ENCODE peak calls at places on chromosomes 5 and 9, in eight cellular contexts. H is MV-4-11; A is effector CD4-positive, alpha-beta T cell; F is neural crest cell; C is left ventricle myocardium superior; I is heart right ventricle; B is DMS153; T is activated CD8-positive, alpha-beta memory T cell treated with anti-CD3 and anti-CD28 coated beads for 4 hours. X is an unnamed sample.

GRCh38 chr5:116395708-116396203 is 178.9 kb downstream of the SEMA6A start:
- DNase-seq in H (no peak), A (no peak), F (no peak), C (no peak), I (no peak), B (no peak), T (no peak), X (no peak)

GRCh38 chr5:59328801-59329296 is 564.7 kb downstream of the PDE4D start:
- DNase-seq in H (no peak), A (no peak), F (no peak), C (peak), I (no peak), B (no peak), T (no peak), X (no peak)

GRCh38 chr5:123387313-123387712 is 35.9 kb downstream of the CEP120 start:
- DNase-seq in H (no peak), A (no peak), F (no peak), C (no peak), I (no peak), B (no peak), T (no peak), X (no peak)

GRCh38 chr9:113343732-113344231 is 3.7 kb upstream of the WDR31 start:
- DNase-seq in H (peak), A (no peak), F (no peak), C (peak), I (peak), B (peak), T (no peak), X (peak)

GRCh38 chr5:38329132-38329715 is 70.9 kb downstream of the EGFLAM start:
- DNase-seq in H (no peak), A (no peak), F (no peak), C (no peak), I (no peak), B (no peak), T (no peak), X (peak)

GRCh38 chr5:170429014-170429413 is 39.8 kb upstream of the KCNMB1 start:
- DNase-seq in H (peak), A (no peak), F (no peak), C (no peak), I (no peak), B (no peak), T (no peak), X (peak)

GRCh38 chr9:115164511-115164974 is 46.6 kb upstream of the TNC start:
- DNase-seq in H (peak), A (no peak), F (no peak), C (peak), I (no peak), B (no peak), T (no peak), X (no peak)

GRCh38 chr5:5932824-5933223 is 445.5 kb downstream of the MED10 start:
- DNase-seq in H (no peak), A (no peak), F (no peak), C (no peak), I (no peak), B (no peak), T (no peak), X (no peak)

GRCh38 chr9:128863647-128864046 is 18.1 kb downstream of the KYAT1 start:
- DNase-seq in H (peak), A (peak), F (peak), C (peak), I (peak), B (peak), T (peak), X (peak)

GRCh38 chr5:111948517-111948916 is 191.5 kb upstream of the NREP start:
- DNase-seq in H (no peak), A (no peak), F (no peak), C (no peak), I (no peak), B (no peak), T (no peak), X (no peak)

GRCh38 chr9:120982851-120983250 is 56.3 kb upstream of the TRAF1 start:
- DNase-seq in H (no peak), A (no peak), F (no peak), C (no peak), I (no peak), B (no peak), T (no peak), X (no peak)

GRCh38 chr9:107597743-107598217 is 108.2 kb upstream of the KLF4 start:
- DNase-seq in H (no peak), A (no peak), F (no peak), C (no peak), I (no peak), B (no peak), T (no peak), X (no peak)

GRCh38 chr9:107059215-107059614 is 196.2 kb downstream of the ZNF462 start:
- DNase-seq in H (no peak), A (no peak), F (no peak), C (no peak), I (no peak), B (no peak), T (no peak), X (no peak)

GRCh38 chr9:135978650-135979461 is 17.7 kb upstream of the UBAC1 start:
- DNase-seq in H (no peak), A (peak), F (no peak), C (no peak), I (no peak), B (no peak), T (no peak), X (peak)

GRCh38 chr9:81620009-81620405 is 69.3 kb downstream of the TLE1 start:
- DNase-seq in H (peak), A (no peak), F (no peak), C (no peak), I (no peak), B (no peak), T (no peak), X (peak)

GRCh38 chr9:116451500-116451899 is 235.6 kb upstream of the TRIM32 start:
- DNase-seq in H (no peak), A (no peak), F (no peak), C (no peak), I (no peak), B (no peak), T (no peak), X (no peak)

GRCh38 chr5:115360036-115360685 is 63.7 kb upstream of the CCDC112 start:
- DNase-seq in H (no peak), A (no peak), F (no peak), C (no peak), I (no peak), B (no peak), T (no peak), X (no peak)

GRCh38 chr5:69224520-69224919 is 10.2 kb upstream of the CDK7 start:
- DNase-seq in H (no peak), A (no peak), F (no peak), C (no peak), I (no peak), B (no peak), T (no peak), X (no peak)

GRCh38 chr9:98142182-98142924 is 23.3 kb upstream of the TRIM14 start:
- DNase-seq in H (no peak), A (no peak), F (no peak), C (no peak), I (no peak), B (no peak), T (no peak), X (no peak)

GRCh38 chr5:173451031-173451430 is 122.8 kb upstream of the STC2 start:
- DNase-seq in H (peak), A (no peak), F (no peak), C (no peak), I (no peak), B (no peak), T (no peak), X (peak)

GRCh38 chr5:88860501-88860900 is 22.5 kb downstream of the MEF2C start:
- DNase-seq in H (no peak), A (no peak), F (no peak), C (no peak), I (no peak), B (no peak), T (no peak), X (no peak)

GRCh38 chr9:14111670-14112069 is 202.3 kb downstream of the NFIB start:
- DNase-seq in H (no peak), A (no peak), F (no peak), C (no peak), I (no peak), B (no peak), T (no peak), X (no peak)

GRCh38 chr9:126217121-126217520 is 109.5 kb upstream of the MVB12B start:
- DNase-seq in H (no peak), A (no peak), F (no peak), C (no peak), I (no peak), B (no peak), T (no peak), X (no peak)

GRCh38 chr9:123309611-123310010 is 41.2 kb upstream of the STRBP start:
- DNase-seq in H (no peak), A (no peak), F (no peak), C (no peak), I (no peak), B (no peak), T (no peak), X (no peak)

GRCh38 chr5:1183424-1184162 is 17.8 kb upstream of the SLC6A19 start:
- DNase-seq in H (no peak), A (no peak), F (peak), C (peak), I (no peak), B (no peak), T (no peak), X (no peak)

GRCh38 chr5:92527311-92528078 is 1053.5 kb downstream of the NR2F1-AS1 start:
- DNase-seq in H (no peak), A (no peak), F (no peak), C (no peak), I (no peak), B (no peak), T (no peak), X (no peak)

GRCh38 chr9:84966876-84967830 is 297.6 kb downstream of the NTRK2 start:
- DNase-seq in H (no peak), A (no peak), F (peak), C (no peak), I (no peak), B (no peak), T (no peak), X (peak)

GRCh38 chr5:53543401-53543800 is 17.0 kb upstream of the NDUFS4 start:
- DNase-seq in H (peak), A (no peak), F (no peak), C (no peak), I (no peak), B (no peak), T (no peak), X (peak)

GRCh38 chr5:148989567-148989966 is 73.3 kb downstream of the SH3TC2 start:
- DNase-seq in H (no peak), A (no peak), F (no peak), C (no peak), I (no peak), B (no peak), T (no peak), X (no peak)

GRCh38 chr9:5041390-5042115 is 56.5 kb downstream of the JAK2 start:
- DNase-seq in H (no peak), A (no peak), F (no peak), C (no peak), I (no peak), B (no peak), T (no peak), X (no peak)

GRCh38 chr9:127885508-127886281 is 8.2 kb upstream of the AK1 start:
- DNase-seq in H (no peak), A (no peak), F (no peak), C (no peak), I (no peak), B (no peak), T (no peak), X (no peak)